ENCODE peak calls at places on chromosomes 11 and 22, in five cellular contexts. K, S, X, T and H are unnamed samples.

GRCh38 chr22:32205974-32206773 is 1.3 kb upstream of the RFPL2 start:
- DNase-seq in T (no peak), K (no peak), S (no peak), X (peak; percentile 80), H (no peak)

GRCh38 chr22:42770448-42770726 is 49.7 kb upstream of the A4GALT start:
- DNase-seq in K (no peak), T (no peak), X (no peak), S (no peak), H (no peak)

GRCh38 chr11:2156416-2157182 is 4.4 kb downstream of the INS start:
- DNase-seq in T (peak; percentile 67), X (peak; percentile 96), S (peak; percentile 30), K (peak; percentile 58), H (peak; percentile 70)

GRCh38 chr11:12764187-12764914 is 90.1 kb downstream of the TEAD1 start:
- DNase-seq in T (no peak), X (no peak), S (no peak), K (no peak), H (no peak)

GRCh38 chr11:35859311-35859710 is 84.6 kb upstream of the LDLRAD3 start:
- DNase-seq in S (no peak), T (no peak), X (no peak), K (no peak), H (no peak)

GRCh38 chr22:42895087-42895486 is 38.0 kb upstream of the ARFGAP3 start:
- DNase-seq in K (no peak), T (no peak), X (no peak), S (no peak), H (no peak)

GRCh38 chr22:17484608-17485007 is 78.7 kb upstream of the SLC25A18 start:
- DNase-seq in T (no peak), K (no peak), S (no peak), X (peak; percentile 1), H (no peak)

GRCh38 chr11:106706355-106706754 is 311.9 kb downstream of the GUCY1A2 start:
- DNase-seq in T (no peak), K (no peak), X (no peak), S (no peak), H (no peak)

GRCh38 chr11:60870733-60871377 is 3.5 kb downstream of the ZP1 start:
- DNase-seq in S (no peak), T (no peak), K (no peak), X (no peak), H (no peak)

GRCh38 chr11:11081273-11081672 is 223.4 kb upstream of the ZBED5 start:
- DNase-seq in X (no peak), T (no peak), S (no peak), K (no peak), H (no peak)

GRCh38 chr11:71247551-71248250 is 4.7 kb downstream of the SHANK2 start:
- DNase-seq in X (peak; percentile 83), K (no peak), S (no peak), T (no peak), H (no peak)

GRCh38 chr11:65947133-65947532 is 1.9 kb downstream of the TSGA10IP start:
- DNase-seq in T (no peak), K (no peak), X (peak; percentile 53), S (no peak), H (no peak)
- H3K4me1 ChIP-seq in T (no peaks in the 10 kb centered on the region), K (no peaks in the 10 kb centered on the region), X (peaks cover 6% of the 10 kb centered on the region), S (no peaks in the 10 kb centered on the region), H (no peaks in the 10 kb centered on the region)

DNA sequence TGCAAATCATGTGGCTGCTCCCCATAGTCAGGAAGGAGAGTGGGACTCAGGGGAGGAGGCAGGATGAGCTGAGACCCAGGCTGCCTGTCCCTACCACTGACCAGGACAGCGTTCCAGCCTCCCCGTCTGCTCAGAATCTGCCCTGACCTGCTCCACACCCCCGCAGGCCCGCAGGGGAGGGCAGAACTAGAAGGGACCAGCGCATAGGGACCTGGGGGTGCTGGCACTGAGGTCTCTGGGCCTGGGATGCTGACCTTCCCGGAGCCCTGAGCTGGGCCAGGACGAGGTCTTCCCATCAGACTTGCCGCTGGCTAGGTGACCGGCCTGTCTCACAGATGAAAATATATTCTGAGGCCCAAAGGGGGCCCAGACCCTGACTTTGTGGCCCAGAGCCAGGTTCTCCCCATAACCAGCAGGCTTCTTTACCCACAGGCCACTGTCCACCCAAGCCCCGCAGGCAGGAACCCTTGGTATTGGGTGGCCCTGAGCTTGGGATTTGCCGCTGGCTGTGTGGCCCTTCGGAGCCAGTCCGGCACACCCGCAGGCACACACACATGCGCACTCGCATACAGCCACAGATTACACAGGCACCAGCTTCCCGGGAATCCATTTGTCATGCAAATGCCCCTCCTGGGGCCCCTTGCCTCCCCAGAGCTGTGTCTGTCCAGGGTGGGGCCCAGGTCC is 13.8 kb upstream of the PIM3 start:
- DNase-seq in S (no peak), X (no peak), T (no peak), K (no peak), H (no peak)
- H3K4me3 ChIP-seq in S (no peak overlapping the region), X (no peak overlapping the region), T (no peak overlapping the region), K (peak overlapping the region; percentile 40), H (no peak overlapping the region)

GRCh38 chr11:609355-609811 is 6.4 kb downstream of the IRF7 start:
- DNase-seq in S (no peak), T (no peak), X (no peak), K (no peak), H (no peak)

GRCh38 chr11:607971-608659 is 7.6 kb downstream of the IRF7 start:
- DNase-seq in K (peak; percentile 12), S (no peak), X (no peak), T (no peak), H (no peak)

GRCh38 chr11:607020-607780 is 8.6 kb downstream of the IRF7 start:
- DNase-seq in S (no peak), T (no peak), X (no peak), K (peak; percentile 15), H (no peak)

GRCh38 chr11:610146-610801 is 5.5 kb downstream of the IRF7 start:
- DNase-seq in K (peak; percentile 12), T (no peak), S (no peak), X (no peak), H (no peak)

GRCh38 chr11:608751-609354 is 6.9 kb downstream of the IRF7 start:
- DNase-seq in S (no peak), T (no peak), X (no peak), K (no peak), H (no peak)
- H3K36me3 ChIP-seq in S (peaks cover 57% of the 10 kb centered on the region), T (peaks cover 22% of the 10 kb centered on the region), X (peaks cover 67% of the 10 kb centered on the region), K (peaks cover 55% of the 10 kb centered on the region), H (peaks cover 56% of the 10 kb centered on the region)

GRCh38 chr11:19185516-19186052 is 16.2 kb downstream of the CSRP3 start:
- DNase-seq in T (no peak), S (no peak), K (no peak), X (no peak), H (no peak)

GRCh38 chr11:19185036-19185435 is 16.7 kb downstream of the CSRP3 start:
- DNase-seq in K (no peak), X (no peak), T (no peak), S (no peak), H (no peak)

GRCh38 chr11:19187101-19187500 is 14.7 kb downstream of the CSRP3 start:
- DNase-seq in X (no peak), K (no peak), T (no peak), S (no peak), H (no peak)

GRCh38 chr11:19191530-19192169 is 10.1 kb downstream of the CSRP3 start:
- DNase-seq in S (no peak), T (no peak), X (no peak), K (peak; percentile 33), H (no peak)

GRCh38 chr11:19187880-19188279 is 13.9 kb downstream of the CSRP3 start:
- DNase-seq in K (no peak), X (no peak), S (no peak), T (no peak), H (no peak)
- H3K4me1 ChIP-seq in K (no peaks in the 10 kb centered on the region), X (peaks cover 4% of the 10 kb centered on the region), S (no peaks in the 10 kb centered on the region), T (no peaks in the 10 kb centered on the region), H (no peaks in the 10 kb centered on the region)

DNA sequence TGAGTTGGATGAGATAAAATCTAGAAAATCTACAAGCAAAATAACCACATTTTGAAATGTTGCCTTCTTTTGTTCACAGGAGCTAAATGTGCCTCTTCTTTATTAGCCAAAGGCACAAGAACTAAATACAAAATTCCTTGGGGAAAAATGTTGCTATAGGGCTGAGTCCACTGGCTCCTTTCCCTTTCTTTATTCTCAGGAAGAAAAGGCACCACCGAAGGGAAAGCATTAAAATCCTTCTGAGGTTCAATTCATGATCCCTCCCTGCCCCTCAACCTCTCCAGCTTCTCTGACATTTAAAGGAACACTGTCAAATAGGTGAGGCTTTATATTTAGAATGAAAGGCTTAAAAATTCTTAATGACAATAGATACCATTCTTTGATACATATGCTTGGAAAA is 148.4 kb downstream of the MAML2 start:
- DNase-seq in K (no peak), S (no peak), T (no peak), X (no peak), H (no peak)
- H3K4me3 ChIP-seq in K (no peak overlapping the region), S (no peak overlapping the region), T (no peak overlapping the region), X (no peak overlapping the region), H (no peak overlapping the region)